ENCODE peak calls at places on chromosome 16, in nine cellular contexts. S is cardiac muscle cell; V is upper lobe of right lung; O is neural progenitor cell; G is adipocyte; F is CD4-positive, alpha-beta memory T cell; P is heart right ventricle; A is Peyer's patch; R is right atrium auricular region. B is an unnamed sample.

GRCh38 chr16:57549730-57550129 is 7.3 kb downstream of the ADGRG5 start:
- DNase-seq in S (no peak), V (no peak), O (no peak), G (no peak), F (no peak), P (no peak), A (no peak), R (no peak), B (no peak)

GRCh38 chr16:85515830-85516397 is 97.2 kb upstream of the GSE1 start:
- DNase-seq in S (peak; percentile 83), V (peak; percentile 88), O (no peak), G (peak; percentile 27), F (no peak), P (no peak), A (no peak), R (no peak), B (no peak)

GRCh38 chr16:66103245-66103644 is 263.2 kb upstream of the CDH5 start:
- DNase-seq in S (peak; percentile 15), V (no peak), O (no peak), G (peak; percentile 23), F (no peak), P (no peak), A (no peak), R (no peak), B (no peak)

GRCh38 chr16:84279871-84280270 is 14.8 kb upstream of the WFDC1 start:
- DNase-seq in S (no peak), V (no peak), O (no peak), G (no peak), F (no peak), P (no peak), A (no peak), R (no peak), B (no peak)

GRCh38 chr16:58114827-58115825 is 14.1 kb downstream of the CFAP20 start:
- DNase-seq in S (no peak), V (no peak), O (no peak), G (no peak), F (no peak), P (peak; percentile 49), A (no peak), R (no peak), B (no peak)

GRCh38 chr16:30005341-30006094 is 5.3 kb downstream of the DOC2A start:
- DNase-seq in S (peak; percentile 52), V (no peak), O (peak; percentile 70), G (peak; percentile 69), F (peak; percentile 39), P (no peak), A (no peak), R (no peak), B (no peak)

GRCh38 chr16:27679899-27680298 is 130.0 kb downstream of the KATNIP start:
- DNase-seq in S (no peak), V (no peak), O (no peak), G (no peak), F (no peak), P (no peak), A (no peak), R (no peak), B (no peak)

GRCh38 chr16:47499700-47500264 is 38.7 kb downstream of the PHKB start:
- DNase-seq in S (no peak), V (no peak), O (no peak), G (no peak), F (no peak), P (no peak), A (no peak), R (no peak), B (no peak)

GRCh38 chr16:56279914-56280313 is 88.6 kb downstream of the GNAO1 start:
- DNase-seq in S (no peak), V (no peak), O (no peak), G (no peak), F (no peak), P (no peak), A (no peak), R (no peak), B (no peak)

GRCh38 chr16:67855789-67856188 is 8.3 kb upstream of the CENPT start:
- DNase-seq in S (no peak), V (no peak), O (no peak), G (no peak), F (no peak), P (no peak), A (no peak), R (no peak), B (no peak)

GRCh38 chr16:57509231-57509923 is 23.1 kb upstream of the DOK4 start:
- DNase-seq in S (peak; percentile 55), V (no peak), O (no peak), G (no peak), F (no peak), P (no peak), A (no peak), R (no peak), B (no peak)

GRCh38 chr16:19967963-19968362 is 83.3 kb upstream of the GPRC5B start:
- DNase-seq in S (no peak), V (no peak), O (no peak), G (no peak), F (no peak), P (no peak), A (no peak), R (no peak), B (no peak)

GRCh38 chr16:51988977-51989376 is 558.0 kb downstream of the TOX3 start:
- DNase-seq in S (no peak), V (no peak), O (no peak), G (no peak), F (no peak), P (no peak), A (no peak), R (no peak), B (no peak)

GRCh38 chr16:52547001-52547833 is at the start of gene TOX3:
- DNase-seq in S (peak; percentile 48), V (peak; percentile 65), O (peak; percentile 92), G (no peak), F (no peak), P (no peak), A (peak; percentile 81), R (no peak), B (no peak)

GRCh38 chr16:84514874-84515835 is 10.7 kb upstream of the MEAK7 start:
- DNase-seq in S (peak; percentile 63), V (peak; percentile 76), O (peak; percentile 50), G (no peak), F (peak; percentile 84), P (no peak), A (peak; percentile 32), R (no peak), B (no peak)

GRCh38 chr16:8430401-8430800 is 159.9 kb downstream of the TMEM114 start:
- DNase-seq in S (no peak), V (no peak), O (no peak), G (no peak), F (no peak), P (no peak), A (no peak), R (no peak), B (no peak)

GRCh38 chr16:84973226-84973625 is 38.1 kb downstream of the ZDHHC7 start:
- DNase-seq in S (no peak), V (no peak), O (no peak), G (no peak), F (no peak), P (no peak), A (no peak), R (no peak), B (no peak)

GRCh38 chr16:19505600-19506303 is 16.1 kb downstream of the GDE1 start:
- DNase-seq in S (no peak), V (no peak), O (no peak), G (peak; percentile 28), F (no peak), P (peak; percentile 23), A (no peak), R (no peak), B (no peak)

GRCh38 chr16:84924339-84925091 is 86.8 kb downstream of the ZDHHC7 start:
- DNase-seq in S (no peak), V (no peak), O (no peak), G (no peak), F (no peak), P (peak; percentile 74), A (peak; percentile 72), R (no peak), B (no peak)

GRCh38 chr16:4945560-4946502 is 8.9 kb upstream of the PPL start:
- DNase-seq in S (no peak), V (peak; percentile 78), O (no peak), G (peak; percentile 62), F (no peak), P (no peak), A (no peak), R (peak; percentile 72), B (no peak)
- H3K4me3 ChIP-seq in S (no peak overlapping the region), V (no peak overlapping the region), O (no peak overlapping the region), G (no peak overlapping the region), F (no peak overlapping the region), P (no peak overlapping the region), A (no peak overlapping the region), R (no peak overlapping the region), B (no peak overlapping the region)

GRCh38 chr16:88368036-88368435 is 14.7 kb upstream of the ZNF469 start:
- DNase-seq in S (no peak), V (no peak), O (no peak), G (no peak), F (no peak), P (no peak), A (no peak), R (no peak), B (no peak)
- H3K36me3 ChIP-seq in S (no peaks in the 10 kb centered on the region), V (no peaks in the 10 kb centered on the region), O (no peaks in the 10 kb centered on the region), G (no peaks in the 10 kb centered on the region), F (no peaks in the 10 kb centered on the region), P (no peaks in the 10 kb centered on the region), A (no peaks in the 10 kb centered on the region), R (no peaks in the 10 kb centered on the region), B (no peaks in the 10 kb centered on the region)

DNA sequence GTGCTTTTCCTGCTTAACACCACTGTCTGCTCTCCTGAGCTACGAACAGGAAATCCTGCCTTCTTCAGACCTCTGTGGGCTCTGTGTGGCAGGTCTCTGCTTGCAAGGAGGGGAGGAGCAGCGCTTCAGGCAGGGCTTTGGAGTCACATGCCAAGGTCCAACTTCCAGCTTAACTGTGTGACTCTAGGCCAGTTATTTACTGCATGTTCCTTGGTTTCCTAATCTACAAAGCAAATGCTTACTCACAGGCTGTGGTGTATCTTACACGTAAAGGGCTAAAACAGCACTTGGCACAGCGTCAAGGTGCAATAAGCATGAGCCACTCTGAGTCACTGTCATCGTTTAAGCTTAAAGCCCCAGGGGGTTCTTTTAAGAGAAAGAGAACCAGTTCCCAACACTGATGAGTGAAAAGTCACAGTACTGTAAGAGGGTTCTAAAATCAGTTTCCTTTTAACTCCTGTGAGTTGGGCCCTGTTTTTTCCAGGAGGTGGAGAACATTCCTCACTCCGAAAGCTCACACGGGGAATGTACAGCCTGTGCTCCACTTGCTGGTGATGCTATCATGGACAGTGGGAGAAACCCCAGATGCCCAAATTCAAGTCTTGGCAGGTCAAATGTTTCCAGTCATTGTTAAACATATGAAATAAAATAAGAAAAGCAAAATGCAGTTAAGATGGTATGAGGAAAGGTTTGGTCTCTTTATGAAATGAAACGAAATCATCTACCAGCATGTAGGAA is 54.1 kb upstream of the BCAR1 start:
- DNase-seq in S (peak; percentile 26), V (no peak), O (no peak), G (peak; percentile 97), F (peak; percentile 26), P (peak; percentile 63), A (peak; percentile 78), R (peak; percentile 91), B (peak; percentile 100)
- H3K4me3 ChIP-seq in S (no peak overlapping the region), V (no peak overlapping the region), O (no peak overlapping the region), G (peak overlapping the region; percentile 60), F (no peak overlapping the region), P (peak overlapping the region; percentile 3), A (peak overlapping the region; percentile 5), R (no peak overlapping the region), B (no peak overlapping the region)

DNA sequence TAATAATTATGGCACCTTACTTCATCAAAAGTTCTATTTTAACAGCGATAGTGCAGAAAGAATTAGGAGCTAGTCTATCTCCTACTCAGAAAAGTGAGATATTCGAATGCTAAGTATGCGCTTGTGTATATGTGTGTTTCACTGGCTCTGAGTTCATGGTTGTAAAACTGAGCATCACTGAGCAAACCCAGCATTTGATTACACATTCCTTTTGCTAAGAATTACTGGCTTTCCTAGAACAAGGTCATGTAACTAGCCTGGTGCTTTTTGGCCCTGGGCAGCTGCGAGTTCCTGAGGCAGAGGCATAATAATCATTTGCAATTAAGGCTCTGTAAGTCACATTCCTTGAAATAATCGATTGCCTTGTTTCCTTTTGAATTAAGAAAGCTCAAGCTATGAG is 157.2 kb downstream of the SNX29 start:
- DNase-seq in S (no peak), V (no peak), O (no peak), G (no peak), F (no peak), P (no peak), A (no peak), R (no peak), B (no peak)
- H3K36me3 ChIP-seq in S (no peaks in the 10 kb centered on the region), V (peaks cover 19% of the 10 kb centered on the region), O (no peaks in the 10 kb centered on the region), G (peaks cover 35% of the 10 kb centered on the region), F (peaks cover 7% of the 10 kb centered on the region), P (no peaks in the 10 kb centered on the region), A (no peaks in the 10 kb centered on the region), R (no peaks in the 10 kb centered on the region), B (peaks cover 3% of the 10 kb centered on the region)

B was measured in BJ.